ENCODE peak calls at places on chromosomes 6 and 20, in five cellular contexts. T is A549, M is IMR-90, J is HepG2, C is K562. B is an unnamed sample.

GRCh38 chr6:30816791-30817739 is 67.3 kb upstream of the DDR1 start:
- DNase-seq in J (no peak), M (no peak), C (no peak), T (no peak), B (no peak)

GRCh38 chr6:137882225-137882961 is 15.3 kb downstream of the TNFAIP3 start:
- DNase-seq in M (peak), J (no peak), C (no peak), T (no peak), B (no peak)

GRCh38 chr6:2853766-2854393 is 12.2 kb upstream of the SERPINB1 start:
- DNase-seq in J (peak), T (no peak), M (peak), C (peak), B (peak)

GRCh38 chr6:82882363-82883033 is 183.1 kb downstream of the UBE3D start:
- DNase-seq in J (no peak), T (no peak), M (no peak), C (no peak), B (no peak)

GRCh38 chr6:33610779-33611421 is 10.2 kb upstream of the ITPR3 start:
- DNase-seq in J (peak), T (no peak), C (no peak), M (no peak), B (no peak)

GRCh38 chr20:64084209-64085152 is at the start of gene LKAAEAR1:
- DNase-seq in C (no peak), T (no peak), M (no peak), J (no peak), B (no peak)

GRCh38 chr20:32823737-32824588 is 4.2 kb downstream of the MAPRE1 start:
- DNase-seq in J (peak), T (no peak), M (peak), C (no peak), B (no peak)

GRCh38 chr20:63951398-63952209 is 4.6 kb downstream of the UCKL1 start:
- DNase-seq in T (no peak), M (no peak), J (no peak), C (no peak), B (no peak)

GRCh38 chr20:62788607-62789006 is 7.7 kb upstream of the MRGBP start:
- DNase-seq in T (no peak), C (no peak), J (no peak), M (no peak), B (no peak)

GRCh38 chr6:12356983-12357972 is 67.1 kb downstream of the EDN1 start:
- DNase-seq in M (no peak), C (no peak), J (no peak), T (no peak), B (no peak)

GRCh38 chr6:57252975-57253374 is 30.9 kb upstream of the RAB23 start:
- DNase-seq in J (no peak), M (peak), T (no peak), C (no peak), B (no peak)

GRCh38 chr6:34070315-34071110 is 75.4 kb downstream of the GRM4 start:
- DNase-seq in T (no peak), C (no peak), M (no peak), J (no peak), B (no peak)

GRCh38 chr20:341682-342081 is 5.2 kb upstream of the NRSN2 start:
- DNase-seq in C (peak), M (peak), T (no peak), J (peak), B (no peak)

GRCh38 chr20:48763183-48764030 is 64.4 kb downstream of the PREX1 start:
- DNase-seq in J (no peak), C (no peak), M (no peak), T (no peak), B (no peak)

GRCh38 chr20:23151885-23152284 is 65.8 kb upstream of the CD93 start:
- DNase-seq in T (no peak), C (no peak), J (no peak), M (no peak), B (no peak)

GRCh38 chr6:166736606-166737005 is 109.6 kb upstream of the RPS6KA2 start:
- DNase-seq in M (peak), C (no peak), J (no peak), T (peak), B (no peak)

GRCh38 chr6:46130665-46131064 is 876 bp downstream of the ENPP4 start:
- DNase-seq in C (no peak), M (no peak), J (no peak), T (no peak), B (no peak)

GRCh38 chr6:154993710-154994109 is 1.4 kb upstream of the TIAM2 start:
- DNase-seq in T (no peak), C (no peak), M (no peak), J (no peak), B (no peak)

GRCh38 chr6:110951986-110952794 is 6.3 kb upstream of the GTF3C6 start:
- DNase-seq in J (peak), C (no peak), T (peak), M (peak), B (no peak)

GRCh38 chr6:131787955-131788712 is 19.7 kb upstream of the ENPP1 start:
- DNase-seq in J (peak), M (peak), C (no peak), T (no peak), B (no peak)

GRCh38 chr20:62805711-62806382 is 1.2 kb downstream of the OGFR start:
- DNase-seq in J (peak), T (no peak), C (peak), M (no peak), B (no peak)

GRCh38 chr20:63831696-63832686 is 927 bp upstream of the ZBTB46 start:
- DNase-seq in T (no peak), M (no peak), C (peak), J (peak), B (no peak)

GRCh38 chr6:163671355-163671754 is 256.8 kb downstream of the QKI start:
- DNase-seq in M (no peak), T (no peak), J (no peak), C (peak), B (no peak)

GRCh38 chr6:54428437-54428836 is 120.2 kb downstream of the TINAG start:
- DNase-seq in J (no peak), T (no peak), C (no peak), M (no peak), B (peak)

GRCh38 chr6:91045152-91045551 is 458.3 kb upstream of the MAP3K7 start:
- DNase-seq in M (no peak), J (no peak), C (no peak), T (no peak), B (no peak)

GRCh38 chr6:57108691-57109090 is 18.7 kb downstream of the ZNF451 start:
- DNase-seq in T (no peak), C (no peak), J (no peak), M (no peak), B (no peak)

GRCh38 chr20:36251426-36251825 is 15.1 kb downstream of the AAR2 start:
- DNase-seq in M (no peak), J (no peak), T (no peak), C (no peak), B (no peak)

GRCh38 chr6:47352966-47353365 is 43.3 kb upstream of the TNFRSF21 start:
- DNase-seq in M (no peak), C (no peak), J (no peak), T (no peak), B (no peak)

GRCh38 chr6:39801456-39802251 is 9.5 kb downstream of the DAAM2 start:
- DNase-seq in J (peak), T (no peak), C (no peak), M (no peak), B (no peak)

GRCh38 chr6:96522469-96523009 is 933 bp downstream of the UFL1 start:
- DNase-seq in T (no peak), C (no peak), J (peak), M (peak), B (peak)

GRCh38 chr6:45075246-45075645 is 252.9 kb upstream of the RUNX2 start:
- DNase-seq in J (no peak), T (no peak), C (no peak), M (peak), B (no peak)

GRCh38 chr6:136791296-136792065 is 796 bp downstream of the MAP3K5 start:
- DNase-seq in C (peak), T (peak), J (no peak), M (peak), B (peak)

GRCh38 chr6:95576621-95577316 is 566 bp upstream of the MANEA start:
- DNase-seq in T (no peak), J (no peak), M (peak), C (no peak), B (no peak)

DNA sequence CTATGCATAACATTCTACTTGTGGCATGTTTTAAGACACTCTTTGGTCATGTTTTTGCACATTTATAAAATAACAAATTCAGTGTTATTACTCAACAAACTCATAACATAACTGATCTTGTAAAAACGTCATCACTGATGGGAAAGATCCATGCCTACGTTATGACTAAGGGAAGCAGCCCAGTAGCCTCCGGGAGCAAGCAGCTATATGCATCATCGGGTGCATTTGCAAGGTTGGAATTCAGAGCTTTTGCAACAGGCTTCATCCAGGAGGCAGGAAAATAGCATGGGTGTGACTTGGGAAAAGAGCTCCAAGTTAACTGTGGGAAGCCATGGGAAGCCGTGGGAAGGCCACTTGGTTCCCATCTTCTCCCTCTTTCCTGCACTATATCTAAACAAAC is 271.6 kb upstream of the SGK1 start:
- DNase-seq in C (no peak), J (no peak), T (peak), M (peak), B (no peak)
- TF ChIP-seq BHLHE40 in C (no peak), J (no peak), T (no peak), M (peak), B (no peak)

GRCh38 chr6:119314894-119315272 is 34.7 kb downstream of the MAN1A1 start:
- DNase-seq in C (no peak), M (no peak), J (no peak), T (no peak), B (no peak)

GRCh38 chr6:119311514-119312142 is 37.9 kb downstream of the MAN1A1 start:
- DNase-seq in T (no peak), M (no peak), J (no peak), C (peak), B (no peak)

GRCh38 chr6:119313937-119314893 is 35.3 kb downstream of the MAN1A1 start:
- DNase-seq in J (no peak), C (no peak), M (no peak), T (no peak), B (no peak)

GRCh38 chr6:119312441-119312840 is 37.1 kb downstream of the MAN1A1 start:
- DNase-seq in J (no peak), T (no peak), M (no peak), C (peak), B (no peak)

DNA sequence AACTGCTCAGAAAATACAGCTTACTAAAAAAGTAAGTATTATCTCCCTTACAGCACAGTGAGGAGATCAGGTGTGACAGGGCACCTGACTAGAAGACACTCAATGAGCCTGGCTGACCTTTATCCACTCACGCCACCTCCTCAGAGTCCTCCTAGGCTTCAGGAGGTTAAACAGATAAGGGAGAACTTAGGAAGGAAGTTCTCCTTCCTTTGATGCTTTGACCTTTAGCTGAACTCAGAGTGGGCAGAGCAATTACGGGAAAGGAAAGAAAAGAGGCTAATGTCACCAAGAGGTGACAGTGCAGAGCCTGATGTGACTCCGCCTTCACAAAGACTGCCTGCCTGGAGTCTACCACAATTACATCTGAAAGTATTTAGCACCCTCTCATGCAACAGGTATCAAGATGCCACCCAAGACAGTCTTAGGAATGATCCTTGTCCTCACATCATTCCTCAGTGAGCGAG is 36.7 kb downstream of the MAN1A1 start:
- DNase-seq in T (no peak), M (no peak), J (peak), C (peak), B (no peak)
- TF ChIP-seq BHLHE40 in T (no peak), M (no peak), J (no peak), C (peak), B (no peak)

GRCh38 chr6:122654016-122654415 is 43.8 kb downstream of the PKIB start:
- DNase-seq in T (no peak), C (no peak), J (no peak), M (no peak), B (no peak)
- TF ChIP-seq BHLHE40 in T (no peak), C (no peak), J (no peak), M (no peak), B (no peak)

GRCh38 chr20:8854566-8854965 is 214.3 kb upstream of the PLCB4 start:
- DNase-seq in J (no peak), M (peak), T (no peak), C (no peak), B (no peak)
- TF ChIP-seq BHLHE40 in J (no peak), M (no peak), T (no peak), C (no peak), B (no peak)

GRCh38 chr6:61649845-61650244 is 636.2 kb downstream of the KHDRBS2 start:
- DNase-seq in J (no peak), M (no peak), T (no peak), C (no peak), B (no peak)
- TF ChIP-seq BHLHE40 in J (no peak), M (no peak), T (no peak), C (no peak), B (no peak)

DNA sequence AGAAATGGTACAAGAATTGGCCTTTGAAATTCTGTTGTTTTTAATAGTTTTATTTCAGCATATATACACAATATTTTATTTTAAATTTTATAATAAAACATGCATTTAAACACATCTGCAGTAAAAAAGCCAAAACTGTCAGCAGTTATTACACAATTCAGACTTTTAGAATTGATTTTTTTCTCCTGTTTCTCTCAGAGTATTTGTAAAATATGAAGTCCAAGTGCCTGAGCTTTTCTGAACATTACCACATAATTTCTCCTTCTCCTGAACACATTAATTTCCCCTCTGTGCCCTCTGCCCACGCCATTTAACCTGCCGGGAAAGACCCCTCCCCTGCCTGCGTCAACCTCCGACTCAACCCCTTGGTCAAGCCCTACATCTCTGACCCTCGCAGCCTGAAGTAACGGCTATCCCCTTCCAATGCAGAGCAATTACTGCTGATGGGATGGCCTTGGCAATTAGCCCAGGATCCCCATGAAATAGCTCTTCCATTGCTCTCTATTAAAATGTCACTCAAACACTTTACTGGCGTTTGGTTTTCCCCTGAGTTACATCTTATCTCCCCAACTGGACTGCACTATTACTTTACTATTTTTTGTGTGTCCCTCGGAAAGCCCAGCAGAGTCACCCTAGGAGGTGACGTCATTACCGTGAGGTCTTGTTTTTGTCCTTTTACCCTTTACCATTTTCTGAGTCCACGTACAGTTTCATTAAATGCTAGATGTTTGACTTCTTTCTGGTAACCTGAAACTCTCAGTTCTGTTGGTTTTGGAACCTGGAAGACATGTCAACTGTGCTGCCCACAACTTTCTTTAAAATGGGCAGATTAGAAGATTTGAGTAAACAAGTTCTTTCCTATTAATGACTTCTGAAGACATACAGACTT is 146.7 kb upstream of the TAB2 start:
- DNase-seq in M (no peak), J (no peak), C (no peak), T (no peak), B (peak)
- TF ChIP-seq BHLHE40 in M (no peak), J (no peak), C (no peak), T (no peak), B (no peak)

DNA sequence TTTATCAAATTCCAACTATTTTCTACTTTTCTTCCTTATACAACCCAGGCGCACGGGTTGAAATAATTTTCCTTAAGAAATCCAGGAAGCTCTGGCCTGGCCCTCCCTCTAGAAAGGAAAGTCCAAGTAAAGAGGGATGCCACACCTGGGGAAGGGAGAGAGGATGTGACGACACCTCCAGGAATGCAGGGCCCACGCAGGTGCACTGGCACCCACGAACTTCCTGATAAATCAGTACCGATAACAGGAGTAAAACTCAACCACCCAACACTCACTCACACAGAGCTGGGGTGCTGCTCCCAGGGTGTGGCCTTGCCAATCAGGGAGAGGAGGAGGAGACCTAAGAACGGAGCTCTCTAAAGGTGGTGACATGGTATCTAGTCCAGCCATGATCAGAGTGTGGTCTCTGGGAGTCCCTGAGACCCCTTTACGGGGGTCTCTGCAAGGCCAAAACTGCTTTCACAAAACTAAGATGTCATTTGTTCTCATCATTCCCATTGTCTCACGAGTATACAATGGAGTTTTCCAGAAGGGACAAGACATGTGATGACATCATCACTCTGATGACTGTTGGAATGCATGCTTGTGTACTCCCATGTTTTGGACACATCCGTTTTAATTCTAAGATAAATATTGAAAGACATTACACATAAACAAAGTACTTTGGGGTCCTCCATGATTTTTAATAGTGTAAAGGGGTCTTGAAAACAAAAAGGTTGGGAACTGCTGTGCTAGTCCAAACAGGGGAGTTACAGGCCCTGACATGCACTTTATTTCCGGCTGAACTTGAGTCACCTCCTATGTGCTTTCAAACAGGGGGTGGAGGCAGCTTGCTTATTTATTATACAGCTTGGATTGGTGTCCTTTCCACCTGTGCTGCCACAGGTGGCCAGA is 2.2 kb upstream of the PARD6B start:
- DNase-seq in T (no peak), C (no peak), M (no peak), J (peak), B (no peak)
- TF ChIP-seq BHLHE40 in T (no peak), C (no peak), M (no peak), J (no peak), B (no peak)

DNA sequence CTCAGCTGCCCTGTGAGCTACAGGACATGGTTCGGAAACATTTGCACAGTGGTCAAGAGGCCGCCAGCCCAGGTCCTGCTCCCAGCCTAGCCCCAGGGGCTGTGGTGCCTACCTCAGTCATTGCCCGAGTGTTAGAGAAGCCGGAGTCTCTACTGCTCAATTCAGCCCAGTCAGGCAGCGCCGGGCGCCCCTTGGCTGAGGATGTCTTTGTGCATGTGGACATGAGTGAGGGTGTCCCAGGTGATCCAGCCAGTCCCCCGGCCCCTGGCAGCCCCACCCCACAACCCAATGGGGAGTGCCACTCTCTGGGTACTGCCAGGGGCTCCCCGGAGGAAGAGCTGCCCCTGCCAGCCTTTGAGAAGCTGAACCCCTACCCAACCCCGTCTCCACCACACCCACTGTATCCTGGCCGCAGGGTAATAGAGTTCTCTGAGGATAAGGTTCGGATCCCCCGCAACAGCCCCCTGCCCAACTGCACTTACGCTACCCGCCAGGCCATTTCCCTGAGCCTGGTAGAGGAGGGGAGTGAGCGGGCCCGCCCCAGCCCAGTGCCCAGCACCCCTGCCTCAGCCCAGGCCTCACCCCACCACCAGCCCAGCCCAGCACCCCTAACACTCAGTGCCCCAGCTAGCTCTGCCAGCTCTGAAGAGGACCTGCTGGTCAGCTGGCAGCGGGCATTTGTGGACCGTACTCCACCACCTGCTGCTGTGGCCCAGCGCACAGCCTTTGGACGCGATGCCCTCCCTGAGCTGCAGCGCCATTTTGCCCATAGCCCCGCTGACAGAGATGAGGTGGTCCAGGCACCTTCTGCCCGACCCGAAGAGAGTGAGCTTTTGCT is 5.2 kb downstream of the LRRC73 start:
- DNase-seq in C (no peak), M (no peak), T (no peak), J (no peak), B (no peak)
- TF ChIP-seq BHLHE40 in C (no peak), M (no peak), T (no peak), J (no peak), B (no peak)